ENCODE peak calls at places on chromosomes 16 and 17, in seven cellular contexts. G, E, O, J, V, S and N are unnamed samples.

GRCh38 chr17:50206604-50207293 is 5.3 kb upstream of the COL1A1 start:
- DNase-seq in G (no peak), E (no peak), O (no peak), J (no peak), V (peak; percentile 64), S (peak; percentile 30), N (peak; percentile 68)

GRCh38 chr17:55215711-55216110 is 49.0 kb upstream of the HLF start:
- DNase-seq in G (no peak), E (no peak), O (no peak), J (no peak), V (no peak), S (no peak), N (no peak)

GRCh38 chr16:3675601-3676130 is 21.2 kb downstream of the DNASE1 start:
- DNase-seq in G (no peak), E (no peak), O (no peak), J (no peak), V (no peak), S (no peak), N (no peak)

GRCh38 chr16:53605356-53605755 is 98.3 kb downstream of the RPGRIP1L start:
- DNase-seq in G (no peak), E (no peak), O (no peak), J (no peak), V (no peak), S (no peak), N (no peak)

GRCh38 chr17:49694847-49695697 is 12.7 kb downstream of the SLC35B1 start:
- DNase-seq in G (no peak), E (no peak), O (peak; percentile 72), J (peak; percentile 83), V (peak; percentile 27), S (peak; percentile 71), N (peak; percentile 47)

GRCh38 chr16:11586856-11587642 is at the start of gene LITAF:
- DNase-seq in G (no peak), E (no peak), O (peak; percentile 78), J (peak; percentile 82), V (no peak), S (peak; percentile 70), N (peak; percentile 36)

GRCh38 chr16:7355758-7356157 is 23.1 kb downstream of the RBFOX1 start:
- DNase-seq in G (no peak), E (no peak), O (no peak), J (no peak), V (no peak), S (no peak), N (no peak)

GRCh38 chr17:37790153-37790552 is 45.3 kb upstream of the HNF1B start:
- DNase-seq in G (no peak), E (no peak), O (no peak), J (no peak), V (no peak), S (no peak), N (no peak)

GRCh38 chr16:4749700-4750257 is 15.4 kb downstream of the DNAAF8 start:
- DNase-seq in G (no peak), E (no peak), O (no peak), J (no peak), V (no peak), S (no peak), N (no peak)

GRCh38 chr16:53968896-53969295 is 264.9 kb downstream of the FTO start:
- DNase-seq in G (no peak), E (no peak), O (no peak), J (no peak), V (peak; percentile 17), S (no peak), N (peak; percentile 14)

GRCh38 chr17:40321502-40322416 is 12.8 kb downstream of the RARA start:
- DNase-seq in G (no peak), E (no peak), O (peak; percentile 68), J (no peak), V (no peak), S (no peak), N (no peak)

GRCh38 chr17:57501016-57501415 is 244.1 kb downstream of the CCDC182 start:
- DNase-seq in G (no peak), E (no peak), O (no peak), J (no peak), V (no peak), S (no peak), N (no peak)

GRCh38 chr16:23452221-23452571 is 793 bp downstream of the COG7 start:
- DNase-seq in G (no peak), E (no peak), O (no peak), J (no peak), V (no peak), S (no peak), N (peak; percentile 12)

GRCh38 chr17:50948711-50949110 is 82.6 kb upstream of the TOB1 start:
- DNase-seq in G (no peak), E (no peak), O (no peak), J (no peak), V (no peak), S (no peak), N (no peak)

GRCh38 chr17:2683912-2684311 is 27.7 kb downstream of the CLUH start:
- DNase-seq in G (no peak), E (no peak), O (no peak), J (no peak), V (peak; percentile 20), S (no peak), N (no peak)

GRCh38 chr17:1367351-1367745 is 32.7 kb downstream of the YWHAE start:
- DNase-seq in G (peak; percentile 40), E (no peak), O (no peak), J (no peak), V (peak; percentile 37), S (no peak), N (no peak)

GRCh38 chr17:49414622-49415350 is at the start of gene PHB1:
- DNase-seq in G (peak; percentile 95), E (peak; percentile 83), O (peak; percentile 97), J (peak; percentile 94), V (peak; percentile 98), S (peak; percentile 97), N (peak; percentile 98)

GRCh38 chr16:81003610-81004460 is 2.9 kb downstream of the CMC2 start:
- DNase-seq in G (no peak), E (peak; percentile 10), O (no peak), J (no peak), V (no peak), S (no peak), N (peak; percentile 71)

GRCh38 chr16:81004646-81005353 is 1.9 kb downstream of the CMC2 start:
- DNase-seq in G (peak; percentile 50), E (no peak), O (no peak), J (no peak), V (peak; percentile 78), S (peak; percentile 73), N (peak; percentile 82)

GRCh38 chr16:81001330-81001729 is 5.4 kb downstream of the CMC2 start:
- DNase-seq in G (no peak), E (no peak), O (no peak), J (no peak), V (no peak), S (no peak), N (no peak)

GRCh38 chr16:81000873-81001272 is 5.8 kb downstream of the CMC2 start:
- DNase-seq in G (no peak), E (no peak), O (no peak), J (no peak), V (no peak), S (no peak), N (no peak)

GRCh38 chr16:81003064-81003463 is 3.6 kb downstream of the CMC2 start:
- DNase-seq in G (no peak), E (no peak), O (no peak), J (no peak), V (no peak), S (no peak), N (no peak)
- H3K4me3 ChIP-seq in G (no peak overlapping the region), E (no peak overlapping the region), O (no peak overlapping the region), J (no peak overlapping the region), V (no peak overlapping the region), S (no peak overlapping the region), N (no peak overlapping the region)

DNA sequence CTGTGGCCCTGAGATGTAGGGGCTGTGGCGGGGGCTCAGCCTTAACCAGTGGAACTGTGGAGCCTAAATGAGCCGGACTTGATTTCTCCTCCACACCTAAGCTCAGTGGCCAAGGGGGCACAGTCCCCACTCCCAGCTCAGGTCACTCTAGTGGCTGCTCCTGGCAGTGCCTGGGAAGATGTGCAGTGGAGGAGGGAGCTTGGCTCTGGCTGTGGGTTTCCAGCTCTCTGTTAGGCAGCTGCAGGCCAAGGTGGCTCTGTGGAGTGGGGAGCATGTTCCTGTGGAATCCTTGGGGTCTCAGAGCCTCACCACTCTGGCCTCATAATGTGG is 76.3 kb downstream of the AMFR start:
- DNase-seq in G (no peak), E (no peak), O (no peak), J (no peak), V (no peak), S (no peak), N (no peak)
- TF ChIP-seq CTCF in G (no peak), E (no peak), O (no peak), J (no peak), V (peak; percentile 7), S (no peak), N (no peak)

DNA sequence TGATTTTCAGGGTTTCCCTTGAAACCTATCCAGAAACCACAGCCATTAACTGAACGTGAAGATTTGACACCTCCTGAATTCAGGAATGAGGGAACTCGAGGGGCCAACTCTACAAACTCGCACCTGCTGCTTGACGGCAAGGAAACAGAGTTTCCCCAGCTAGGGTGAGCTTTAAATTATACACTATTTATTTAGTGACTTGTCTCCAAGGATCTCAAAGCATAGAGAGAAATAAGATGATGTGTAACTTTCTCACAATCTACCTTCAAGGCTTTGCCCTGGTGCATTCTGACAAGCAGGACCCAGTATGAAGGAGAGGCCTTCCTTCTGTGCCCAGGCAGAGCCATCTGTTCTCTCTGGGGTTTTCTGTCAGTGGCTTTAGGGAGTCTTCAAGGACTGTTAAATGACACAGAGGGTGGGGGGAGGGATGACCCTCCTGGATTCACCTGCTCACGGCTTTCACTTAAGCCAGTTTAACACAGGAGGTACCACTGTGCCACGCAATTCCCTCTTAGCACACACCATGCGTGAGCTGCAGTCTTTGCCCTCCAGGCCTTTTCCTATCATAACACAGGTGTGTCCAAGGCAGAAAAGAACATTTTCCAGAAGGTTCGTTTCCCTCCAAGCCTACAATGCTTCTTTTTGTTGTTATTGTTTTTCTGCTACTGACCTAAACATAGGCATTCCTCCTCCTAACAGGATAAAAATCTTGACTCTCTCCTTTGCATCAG is 1.3 kb downstream of the ZFHX3 start:
- DNase-seq in G (no peak), E (no peak), O (no peak), J (no peak), V (no peak), S (no peak), N (no peak)
- H3K4me3 ChIP-seq in G (no peak overlapping the region), E (peak overlapping the region; percentile 68), O (peak overlapping the region; percentile 80), J (no peak overlapping the region), V (peak overlapping the region; percentile 63), S (no peak overlapping the region), N (no peak overlapping the region)

GRCh38 chr17:79022507-79022991 is 1.4 kb upstream of the C1QTNF1 start:
- DNase-seq in G (no peak), E (no peak), O (peak; percentile 63), J (no peak), V (no peak), S (no peak), N (peak; percentile 100)

GRCh38 chr17:79026345-79027273 is 2.6 kb downstream of the C1QTNF1 start:
- DNase-seq in G (no peak), E (no peak), O (peak; percentile 24), J (no peak), V (peak; percentile 65), S (no peak), N (peak; percentile 83)

GRCh38 chr17:79023180-79023705 is 726 bp upstream of the C1QTNF1 start:
- DNase-seq in G (no peak), E (no peak), O (no peak), J (no peak), V (no peak), S (no peak), N (peak; percentile 80)

GRCh38 chr17:79024901-79025737 is 1.1 kb downstream of the C1QTNF1 start:
- DNase-seq in G (no peak), E (no peak), O (peak; percentile 43), J (no peak), V (no peak), S (no peak), N (peak; percentile 50)

GRCh38 chr17:79023886-79024771 is at the start of gene C1QTNF1:
- DNase-seq in G (no peak), E (no peak), O (peak; percentile 49), J (peak; percentile 57), V (no peak), S (peak; percentile 23), N (peak; percentile 55)
- TF ChIP-seq CTCF in G (peak; percentile 27), E (peak; percentile 30), O (peak; percentile 58), J (peak; percentile 50), V (no peak), S (no peak), N (peak; percentile 4)